ENCODE peak calls at places on chromosomes 6 and 20, in eight cellular contexts. Q is omental fat pad, B is A549, Y is foreskin fibroblast, S is HFF-Myc, M is lower lobe of right lung, U is IMR-90, N is MM.1S. V is an unnamed sample.

GRCh38 chr6:34200340-34200971 is 36.2 kb upstream of the HMGA1 start:
- DNase-seq in M (no peak), B (peak; percentile 31), Y (no peak), Q (no peak), N (no peak), U (no peak), S (no peak), V (no peak)

GRCh38 chr20:6595704-6596103 is 171.8 kb upstream of the BMP2 start:
- DNase-seq in S (no peak), U (peak; percentile 57), B (no peak), M (no peak), Y (peak; percentile 33), Q (no peak), N (no peak), V (no peak)

GRCh38 chr6:139839506-139840156 is 465.2 kb upstream of the CITED2 start:
- DNase-seq in U (no peak), B (no peak), M (peak; percentile 69), N (no peak), Y (peak; percentile 67), S (no peak), Q (no peak), V (no peak)

GRCh38 chr6:154343473-154344308 is 12.9 kb downstream of the IPCEF1 start:
- DNase-seq in B (peak; percentile 43), U (peak; percentile 16), Y (peak; percentile 35), S (peak; percentile 29), N (no peak), Q (no peak), M (peak; percentile 76), V (no peak)

GRCh38 chr6:44115866-44116265 is 11.4 kb downstream of the MRPL14 start:
- DNase-seq in Y (no peak), Q (no peak), M (no peak), U (peak; percentile 37), N (peak; percentile 88), B (no peak), S (no peak), V (no peak)

GRCh38 chr6:692858-693736 is at the start of gene EXOC2:
- DNase-seq in U (peak; percentile 74), M (peak; percentile 93), B (peak; percentile 80), N (peak; percentile 87), Q (peak; percentile 59), Y (peak; percentile 81), S (no peak), V (peak; percentile 94)

GRCh38 chr20:47380481-47380880 is 24.0 kb upstream of the ZMYND8 start:
- DNase-seq in Q (no peak), N (no peak), U (peak; percentile 35), M (no peak), B (peak; percentile 42), Y (no peak), S (no peak), V (no peak)

GRCh38 chr6:122548281-122548680 is 61.9 kb upstream of the PKIB start:
- DNase-seq in U (no peak), N (no peak), Y (no peak), S (no peak), B (no peak), M (no peak), Q (no peak), V (no peak)

GRCh38 chr6:3714111-3714510 is 37.4 kb downstream of the PXDC1 start:
- DNase-seq in S (no peak), Y (no peak), B (no peak), U (no peak), N (no peak), M (no peak), Q (no peak), V (no peak)

GRCh38 chr6:3714768-3715167 is 36.7 kb downstream of the PXDC1 start:
- DNase-seq in S (no peak), B (no peak), Y (no peak), U (no peak), Q (no peak), N (no peak), M (no peak), V (no peak)

GRCh38 chr6:3712827-3713226 is 38.7 kb downstream of the PXDC1 start:
- DNase-seq in Q (no peak), S (no peak), M (no peak), B (peak; percentile 7), Y (no peak), N (no peak), U (no peak), V (no peak)

GRCh38 chr6:3711776-3712175 is 39.7 kb downstream of the PXDC1 start:
- DNase-seq in Y (no peak), M (no peak), U (no peak), S (no peak), B (no peak), Q (no peak), N (no peak), V (no peak)

DNA sequence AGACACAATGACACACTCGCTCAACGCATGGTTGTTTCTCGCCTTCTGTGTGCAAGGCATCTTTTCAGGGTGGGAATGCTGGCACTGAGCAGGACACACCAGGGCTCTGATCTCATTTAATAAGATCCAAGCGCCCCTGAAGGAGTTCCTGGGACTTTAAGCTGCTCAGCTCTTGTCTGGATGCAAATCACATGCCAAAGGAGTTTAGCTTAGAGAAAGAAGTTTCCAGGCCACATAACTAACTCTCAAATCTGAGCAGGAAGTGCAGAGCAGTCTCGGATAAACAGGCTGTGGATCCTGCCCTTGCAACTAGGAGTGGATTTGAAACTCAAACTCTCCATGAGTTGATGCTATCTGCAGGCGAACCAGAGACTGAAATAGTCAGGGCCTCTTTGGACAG is 38.2 kb downstream of the PXDC1 start:
- DNase-seq in Y (no peak), U (no peak), N (no peak), M (no peak), Q (no peak), S (no peak), B (no peak), V (no peak)
- TF ChIP-seq CTCF in Y (no peak), U (no peak), N (no peak), M (no peak), Q (no peak), S (no peak), B (no peak), V (no peak)

GRCh38 chr20:44643596-44644383 is 7.7 kb downstream of the ADA start:
- DNase-seq in Y (peak; percentile 45), U (peak; percentile 80), B (peak; percentile 93), Q (no peak), M (peak; percentile 69), S (peak; percentile 59), N (peak; percentile 20), V (no peak)

GRCh38 chr20:44643154-44643519 is 8.4 kb downstream of the ADA start:
- DNase-seq in N (no peak), Q (no peak), U (no peak), M (no peak), S (no peak), Y (no peak), B (no peak), V (no peak)

GRCh38 chr20:44641305-44641704 is 10.2 kb downstream of the ADA start:
- DNase-seq in Y (no peak), M (no peak), Q (no peak), U (no peak), S (no peak), B (no peak), N (no peak), V (no peak)

GRCh38 chr20:44640522-44640921 is 11.0 kb downstream of the ADA start:
- DNase-seq in N (no peak), U (no peak), S (no peak), M (no peak), B (no peak), Y (no peak), Q (no peak), V (no peak)

DNA sequence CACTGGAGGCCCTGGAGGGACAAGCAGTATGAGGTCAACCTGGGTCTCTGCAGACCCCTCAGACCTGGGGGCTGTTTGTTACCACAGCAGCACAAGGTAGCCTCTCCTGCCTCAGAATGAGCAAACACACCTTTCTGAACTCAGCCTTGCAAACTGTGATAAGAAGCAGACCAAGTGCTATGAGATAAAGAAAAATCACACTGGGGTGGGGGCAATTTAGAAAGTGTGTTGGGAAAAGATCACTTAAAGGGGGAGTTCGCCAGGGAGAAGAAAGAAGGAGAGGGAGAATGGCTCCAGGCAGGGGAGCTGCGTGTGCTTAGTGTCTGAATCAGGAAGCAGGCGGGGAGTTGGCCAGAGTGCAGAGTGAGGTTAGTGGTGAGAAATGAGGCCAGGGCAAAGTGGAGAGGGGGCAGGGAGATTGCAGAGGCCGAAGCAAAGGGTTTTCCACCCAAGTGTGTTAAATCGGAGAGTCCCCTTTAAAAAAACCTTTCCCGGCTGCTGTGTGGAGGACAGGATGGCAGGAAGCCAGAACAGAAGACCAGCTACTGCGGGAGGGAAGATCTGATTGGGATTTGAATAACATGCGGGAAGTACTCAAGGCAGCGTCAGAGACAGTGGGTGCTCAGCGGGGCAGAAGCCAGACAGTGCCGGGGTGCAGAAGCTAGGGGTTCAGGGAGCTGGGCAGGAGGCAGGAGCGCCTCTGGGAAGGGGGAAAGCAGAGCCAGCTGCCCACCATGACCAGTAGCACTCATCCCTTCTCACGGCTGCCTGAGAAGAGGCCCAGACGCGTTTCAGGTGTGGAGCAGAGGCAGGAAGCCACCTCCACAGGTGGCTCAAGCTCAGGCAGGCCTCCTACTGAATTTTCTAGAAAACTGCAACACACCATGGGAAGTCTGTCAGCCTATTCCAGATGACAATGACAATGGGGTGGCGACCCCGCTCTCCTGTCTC is 9.0 kb downstream of the ADA start:
- DNase-seq in N (peak; percentile 63), Q (peak; percentile 48), B (peak; percentile 85), U (peak; percentile 82), Y (peak; percentile 76), M (peak; percentile 70), S (peak; percentile 77), V (peak; percentile 73)
- TF ChIP-seq CTCF in N (peak; percentile 58), Q (no peak), B (no peak), U (no peak), Y (no peak), M (no peak), S (no peak), V (peak; percentile 7)

GRCh38 chr6:119980802-119981201 is 631.2 kb upstream of the MAN1A1 start:
- DNase-seq in Y (no peak), N (no peak), B (no peak), S (no peak), U (no peak), Q (no peak), M (no peak), V (no peak)

GRCh38 chr6:119979862-119980261 is 630.3 kb upstream of the MAN1A1 start:
- DNase-seq in Q (no peak), N (peak; percentile 12), Y (no peak), M (no peak), U (peak; percentile 2), B (peak; percentile 1), S (no peak), V (no peak)

GRCh38 chr6:119974430-119975159 is 625.0 kb upstream of the MAN1A1 start:
- DNase-seq in N (no peak), Q (no peak), Y (no peak), B (no peak), U (no peak), M (no peak), S (no peak), V (no peak)

DNA sequence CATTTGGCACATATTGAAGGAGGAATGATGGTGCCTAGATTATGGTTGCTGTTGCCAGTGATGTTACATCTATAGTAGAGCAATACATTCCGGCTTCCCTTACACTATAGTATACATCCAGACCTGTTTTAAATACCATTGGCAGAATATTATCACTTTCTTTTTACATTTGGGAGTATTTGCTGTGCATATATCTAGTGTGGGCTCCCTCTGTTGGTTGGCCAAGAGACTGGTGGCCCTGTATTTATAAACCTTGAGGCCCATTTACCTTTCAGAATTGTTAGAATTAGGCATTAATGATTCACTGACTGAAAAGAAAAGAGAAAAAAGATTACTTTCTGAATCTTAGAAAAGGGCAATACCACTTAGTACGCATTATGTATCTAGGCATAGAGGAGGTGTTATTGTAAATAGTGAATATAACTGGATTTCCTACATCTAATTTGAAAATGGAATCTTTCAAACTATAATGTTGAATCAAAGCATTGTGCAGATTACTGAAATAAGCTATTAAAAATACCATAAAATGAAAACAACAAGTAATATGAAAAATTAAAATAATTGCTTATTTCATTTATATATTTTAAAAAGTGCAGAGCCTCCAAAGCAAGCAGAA is 628.8 kb upstream of the MAN1A1 start:
- DNase-seq in S (no peak), U (peak; percentile 26), Y (peak; percentile 12), Q (no peak), N (peak; percentile 59), B (peak; percentile 1), M (no peak), V (peak; percentile 4)
- TF ChIP-seq CTCF in S (peak; percentile 32), U (peak; percentile 56), Y (peak; percentile 73), Q (no peak), N (peak; percentile 80), B (peak; percentile 13), M (peak; percentile 46), V (peak; percentile 11)

GRCh38 chr6:169954977-169955376 is 203.6 kb downstream of the ERMARD start:
- DNase-seq in B (no peak), U (no peak), Y (no peak), M (no peak), Q (no peak), N (no peak), S (no peak), V (no peak)

GRCh38 chr6:169953686-169954085 is 202.3 kb downstream of the ERMARD start:
- DNase-seq in N (no peak), U (no peak), M (no peak), Q (no peak), S (no peak), B (no peak), Y (no peak), V (no peak)

GRCh38 chr6:169955796-169956493 is 204.5 kb downstream of the ERMARD start:
- DNase-seq in B (no peak), N (no peak), S (no peak), Q (no peak), U (no peak), Y (no peak), M (no peak), V (no peak)

GRCh38 chr6:169949501-169950097 is 198.2 kb downstream of the ERMARD start:
- DNase-seq in Y (no peak), B (no peak), M (no peak), Q (no peak), U (no peak), N (no peak), S (no peak), V (no peak)

DNA sequence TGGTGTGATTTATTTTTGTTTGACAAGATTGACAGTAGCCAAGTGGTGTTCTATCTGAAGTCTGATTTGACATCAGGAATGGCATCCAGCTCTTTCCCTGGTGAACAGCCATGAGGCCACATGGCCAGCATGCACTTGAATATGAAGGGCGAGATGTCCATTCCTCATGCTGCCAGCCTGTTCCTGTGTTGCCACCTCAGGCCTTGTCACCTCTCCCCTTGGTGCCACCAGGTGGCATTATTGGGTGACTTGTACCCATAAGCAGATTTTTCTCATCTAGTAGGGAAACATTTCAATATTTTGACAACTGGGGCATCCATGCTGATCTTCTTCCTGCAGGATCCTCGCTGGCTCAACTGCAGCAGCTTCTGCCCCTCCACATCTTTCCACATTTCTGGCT is 199.1 kb downstream of the ERMARD start:
- DNase-seq in Y (no peak), S (no peak), U (no peak), B (peak; percentile 22), N (peak; percentile 10), Q (no peak), M (no peak), V (no peak)
- TF ChIP-seq CTCF in Y (no peak), S (no peak), U (no peak), B (no peak), N (peak; percentile 25), Q (no peak), M (peak; percentile 44), V (no peak)

V was measured in GM20000.